ENCODE peak calls at places on chromosomes 3 and 15, in six cellular contexts. B is H1, T is GM12878, A is NT2/D1, F is HepG2, R is K562. M is an unnamed sample.

GRCh38 chr15:33007295-33007855 is 187.1 kb downstream of the FMN1 start:
- DNase-seq in B (no peak), T (no peak), A (peak; percentile 32), R (no peak), F (no peak), M (peak; percentile 35)

GRCh38 chr3:113906568-113907140 is 41.2 kb upstream of the ZDHHC23 start:
- DNase-seq in B (no peak), F (no peak), A (no peak), R (no peak), T (no peak), M (no peak)

GRCh38 chr15:94247789-94248638 is 16.7 kb downstream of the MCTP2 start:
- DNase-seq in R (no peak), T (no peak), F (peak; percentile 82), A (no peak), B (no peak), M (no peak)

GRCh38 chr15:70057931-70058641 is 39.6 kb downstream of the TLE3 start:
- DNase-seq in A (no peak), F (no peak), B (no peak), R (no peak), T (no peak), M (no peak)

GRCh38 chr3:179108091-179108490 is 36.5 kb upstream of the ZMAT3 start:
- DNase-seq in F (no peak), B (no peak), R (no peak), A (no peak), T (no peak), M (no peak)

GRCh38 chr3:78268087-78268486 is 1228.2 kb downstream of the ROBO2 start:
- DNase-seq in T (no peak), F (no peak), A (no peak), B (no peak), R (no peak), M (no peak)

GRCh38 chr3:182349951-182350350 is 443.4 kb upstream of the ATP11B start:
- DNase-seq in R (no peak), F (no peak), B (no peak), T (no peak), A (no peak), M (no peak)

GRCh38 chr15:95044780-95045417 is 813.5 kb downstream of the MCTP2 start:
- DNase-seq in R (no peak), T (no peak), B (no peak), F (no peak), A (no peak), M (no peak)

GRCh38 chr3:140091143-140091542 is 156.2 kb downstream of the CLSTN2 start:
- DNase-seq in T (no peak), R (no peak), F (no peak), A (no peak), B (no peak), M (no peak)

GRCh38 chr15:40992241-40992741 is 39.0 kb downstream of the CHAC1 start:
- DNase-seq in F (no peak), A (no peak), B (no peak), R (no peak), T (no peak), M (no peak)

GRCh38 chr3:160012108-160012507 is 23.5 kb downstream of the IL12A start:
- DNase-seq in A (no peak), T (peak; percentile 81), F (no peak), R (no peak), B (no peak), M (no peak)

GRCh38 chr15:91694131-91694828 is 159.2 kb upstream of the SLCO3A1 start:
- DNase-seq in F (no peak), T (no peak), B (no peak), A (no peak), R (peak; percentile 11), M (no peak)

GRCh38 chr3:158491968-158492367 is 79.0 kb upstream of the MLF1 start:
- DNase-seq in B (no peak), T (no peak), F (no peak), A (no peak), R (no peak), M (no peak)

GRCh38 chr3:48215019-48215418 is 8.3 kb upstream of the CAMP start:
- DNase-seq in A (no peak), F (no peak), T (no peak), B (no peak), R (no peak), M (no peak)

GRCh38 chr15:91342091-91342490 is 242.0 kb downstream of the SV2B start:
- DNase-seq in B (no peak), A (no peak), T (no peak), R (no peak), F (no peak), M (no peak)

GRCh38 chr3:11238057-11238456 is 34.1 kb upstream of the ATG7 start:
- DNase-seq in T (no peak), A (no peak), B (no peak), F (no peak), R (no peak), M (peak; percentile 13)

GRCh38 chr3:63918321-63918720 is 6.1 kb upstream of the SCAANT1 start:
- DNase-seq in F (no peak), R (no peak), T (no peak), B (no peak), A (no peak), M (no peak)

GRCh38 chr3:3134750-3135448 is 8.2 kb downstream of the TRNT1 start:
- DNase-seq in A (no peak), T (no peak), F (no peak), B (no peak), R (no peak), M (no peak)

GRCh38 chr3:186209810-186210752 is 101.2 kb upstream of the ETV5 start:
- DNase-seq in A (peak; percentile 68), B (no peak), T (no peak), R (peak; percentile 48), F (peak; percentile 84), M (no peak)

GRCh38 chr3:129184396-129184656 is 630 bp upstream of the CNBP start:
- DNase-seq in A (no peak), T (no peak), B (no peak), F (peak; percentile 47), R (no peak), M (no peak)

GRCh38 chr3:109033000-109033660 is 79.5 kb upstream of the GUCA1C start:
- DNase-seq in F (no peak), B (no peak), T (no peak), A (no peak), R (no peak), M (no peak)

GRCh38 chr3:48664929-48665328 is 2.2 kb upstream of the CELSR3 start:
- DNase-seq in R (no peak), B (no peak), F (no peak), A (no peak), T (no peak), M (no peak)

GRCh38 chr3:58167431-58168351 is 43.1 kb downstream of the DNASE1L3 start:
- DNase-seq in T (no peak), F (no peak), R (peak; percentile 69), A (no peak), B (no peak), M (no peak)

GRCh38 chr3:53671192-53672021 is 174.8 kb downstream of the CHDH start:
- DNase-seq in R (no peak), B (no peak), A (no peak), T (no peak), F (no peak), M (no peak)

DNA sequence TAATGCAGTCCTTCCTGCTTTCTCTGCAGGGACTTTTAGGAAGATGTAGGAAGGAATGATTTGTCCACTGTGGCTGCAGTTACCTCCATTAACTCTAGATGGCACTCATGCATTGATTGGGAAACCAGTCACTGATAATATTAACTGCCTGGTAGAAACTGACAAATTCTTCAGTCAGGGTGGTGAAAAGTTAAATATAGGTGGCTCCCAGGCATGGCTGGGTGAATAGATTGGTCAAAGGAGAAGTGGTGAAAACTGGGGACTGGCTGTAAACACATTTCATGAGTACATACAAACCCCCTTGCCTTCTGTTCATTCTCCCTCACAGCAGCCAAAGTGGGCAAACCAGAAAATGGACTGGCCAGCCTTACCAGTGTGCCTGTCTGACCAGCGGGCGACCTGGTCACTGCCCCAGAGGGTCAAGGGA is 333.4 kb downstream of the THSD4 start:
- DNase-seq in B (peak; percentile 39), T (no peak), A (no peak), R (peak; percentile 26), F (peak; percentile 51), M (peak; percentile 56)
- TF ChIP-seq ZNF274 in B (no peak), T (no peak), A (no peak), R (no peak), F (no peak), M (no peak)

DNA sequence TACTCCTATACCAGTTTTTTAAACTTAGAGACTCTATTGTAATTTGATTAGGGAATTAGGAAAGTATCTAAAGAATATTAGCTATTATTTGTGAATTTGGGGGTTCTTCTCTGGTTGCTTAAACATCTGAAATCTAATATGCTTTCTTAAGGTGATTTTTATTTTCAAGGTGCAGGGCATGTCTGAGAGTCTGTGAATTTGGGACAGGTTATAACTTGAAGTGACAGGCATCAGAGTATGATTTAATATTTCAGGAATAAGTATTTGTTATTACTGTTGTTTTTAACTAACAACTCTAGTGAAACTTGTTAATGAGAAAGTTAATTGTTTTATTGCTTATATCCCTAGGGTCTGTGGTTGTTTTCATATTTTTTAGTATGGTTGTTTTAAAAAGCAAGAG is 321.6 kb upstream of the EPHA3 start:
- DNase-seq in A (no peak), F (no peak), B (no peak), T (no peak), R (no peak), M (no peak)
- TF ChIP-seq ZNF274 in A (no peak), F (no peak), B (no peak), T (no peak), R (no peak), M (no peak)

GRCh38 chr15:59259137-59259943 is 52.7 kb downstream of the LDHAL6B start:
- DNase-seq in F (no peak), R (no peak), A (no peak), T (no peak), B (no peak), M (no peak)
- TF ChIP-seq ZNF274 in F (no peak), R (no peak), A (no peak), T (no peak), B (no peak), M (no peak)

GRCh38 chr15:37995461-37996347 is 61.3 kb downstream of the TMCO5A start:
- DNase-seq in T (peak; percentile 26), R (no peak), F (peak; percentile 18), B (no peak), A (peak; percentile 33), M (peak; percentile 45)
- TF ChIP-seq ZNF274 in T (no peak), R (no peak), F (no peak), B (no peak), A (no peak), M (no peak)

GRCh38 chr3:132444333-132444732 is 27.0 kb downstream of the DNAJC13 start:
- DNase-seq in R (no peak), T (no peak), A (no peak), B (no peak), F (no peak), M (no peak)
- TF ChIP-seq ZNF274 in R (no peak), T (no peak), A (no peak), B (no peak), F (no peak), M (no peak)

GRCh38 chr3:19065027-19065426 is 83.3 kb upstream of the KCNH8 start:
- DNase-seq in B (no peak), A (no peak), F (peak; percentile 10), T (no peak), R (no peak), M (no peak)
- TF ChIP-seq ZNF274 in B (no peak), A (no peak), F (no peak), T (no peak), R (no peak), M (no peak)

GRCh38 chr3:72997421-72997961 is 880 bp downstream of the PPP4R2 start:
- DNase-seq in F (peak; percentile 70), T (no peak), R (peak; percentile 15), B (no peak), A (peak; percentile 43), M (peak; percentile 29)
- TF ChIP-seq ZNF274 in F (no peak), T (no peak), R (no peak), B (no peak), A (no peak), M (no peak)

M was measured in HCT116.